ENCODE peak calls at places on chromosomes 7 and 10, in five cellular contexts. O, M, S, K and R are unnamed samples.

GRCh38 chr7:100965723-100966541 is 3.4 kb upstream of the MUC12 start:
- DNase-seq in O (no peak), M (peak; percentile 100), S (peak; percentile 88), K (peak; percentile 41), R (peak; percentile 32)

GRCh38 chr10:27241640-27242472 is 1.3 kb upstream of the ACBD5 start:
- DNase-seq in O (peak; percentile 66), M (peak; percentile 90), S (peak; percentile 93), K (peak; percentile 64), R (peak; percentile 89)

GRCh38 chr10:690227-691161 is 1.0 kb upstream of the DIP2C start:
- DNase-seq in O (no peak), M (peak; percentile 56), S (no peak), K (no peak), R (no peak)

GRCh38 chr10:59582779-59583178 is 126.9 kb downstream of the SLC16A9 start:
- DNase-seq in O (no peak), M (no peak), S (no peak), K (no peak), R (no peak)

GRCh38 chr10:127556911-127557310 is 7.8 kb downstream of the NPS start:
- DNase-seq in O (no peak), M (peak; percentile 74), S (no peak), K (no peak), R (no peak)

GRCh38 chr10:11573497-11573896 is 38.0 kb downstream of the USP6NL start:
- DNase-seq in O (peak; percentile 7), M (no peak), S (no peak), K (no peak), R (peak; percentile 37)

GRCh38 chr7:1562611-1563051 is 6.6 kb upstream of the TMEM184A start:
- DNase-seq in O (no peak), M (peak; percentile 55), S (no peak), K (no peak), R (no peak)

GRCh38 chr7:45663965-45664623 is 89.9 kb downstream of the ADCY1 start:
- DNase-seq in O (no peak), M (no peak), S (no peak), K (no peak), R (no peak)

GRCh38 chr7:158887594-158887993 is 31.2 kb downstream of the DYNC2I1 start:
- DNase-seq in O (no peak), M (no peak), S (no peak), K (no peak), R (no peak)

GRCh38 chr7:113120647-113121046 is 2.3 kb upstream of the SMIM30 start:
- DNase-seq in O (no peak), M (no peak), S (no peak), K (no peak), R (no peak)

GRCh38 chr7:149850716-149851115 is 12.5 kb downstream of the ZNF862 start:
- DNase-seq in O (no peak), M (no peak), S (no peak), K (no peak), R (no peak)

GRCh38 chr7:149855368-149856305 is 17.5 kb downstream of the ZNF862 start:
- DNase-seq in O (peak; percentile 41), M (peak; percentile 83), S (no peak), K (no peak), R (no peak)

GRCh38 chr7:66353547-66353946 is 148.4 kb downstream of the TPST1 start:
- DNase-seq in O (no peak), M (no peak), S (no peak), K (no peak), R (no peak)

GRCh38 chr7:68622500-68622899 is 975.8 kb upstream of the AUTS2 start:
- DNase-seq in O (no peak), M (no peak), S (no peak), K (no peak), R (no peak)

GRCh38 chr7:107622429-107622828 is 38.2 kb upstream of the SLC26A4 start:
- DNase-seq in O (peak; percentile 60), M (no peak), S (no peak), K (no peak), R (no peak)

GRCh38 chr10:68720793-68721672 is at the start of gene CCAR1:
- DNase-seq in O (peak; percentile 94), M (peak; percentile 96), S (peak; percentile 98), K (peak; percentile 94), R (peak; percentile 97)

GRCh38 chr7:150453186-150453585 is 2.8 kb downstream of the GIMAP8 start:
- DNase-seq in O (no peak), M (no peak), S (no peak), K (no peak), R (no peak)

GRCh38 chr10:123136221-123136805 is 543 bp downstream of the HMX3 start:
- DNase-seq in O (no peak), M (peak; percentile 75), S (no peak), K (no peak), R (no peak)

GRCh38 chr10:132974249-132974796 is 32.0 kb upstream of the CFAP46 start:
- DNase-seq in O (no peak), M (peak; percentile 61), S (no peak), K (no peak), R (no peak)

GRCh38 chr7:97006146-97006950 is 995 bp downstream of the DLX6 start:
- DNase-seq in O (no peak), M (peak; percentile 91), S (peak; percentile 41), K (no peak), R (no peak)